ENCODE peak calls at places on chromosome 21, in six cellular contexts. T is HFFc6, Y is A673, G is OCI-LY7, K is cardiac fibroblast, A is GM13977. M is an unnamed sample.
A peak's percentile ranks its signal among the peaks of the same experiment; 100 is the strongest.

GRCh38 chr21:27290020-27290419 is 323.1 kb upstream of the ADAMTS5 start:
- DNase-seq in T (no peak), Y (no peak), G (no peak), K (no peak), A (no peak), M (no peak)

GRCh38 chr21:41370840-41371697 is 9.2 kb downstream of the MX2 start:
- DNase-seq in T (no peak), Y (no peak), G (no peak), K (no peak), A (no peak), M (no peak)

GRCh38 chr21:26849428-26850115 is 4.4 kb upstream of the ADAMTS1 start:
- DNase-seq in T (peak; percentile 52), Y (peak; percentile 74), G (peak; percentile 61), K (peak; percentile 84), A (no peak), M (peak; percentile 86)

GRCh38 chr21:46622226-46622625 is 13.2 kb upstream of the PRMT2 start:
- DNase-seq in T (no peak), Y (no peak), G (no peak), K (no peak), A (no peak), M (peak; percentile 90)

GRCh38 chr21:41204736-41205135 is 36.8 kb downstream of the BACE2 start:
- DNase-seq in T (no peak), Y (no peak), G (no peak), K (no peak), A (no peak), M (no peak)

GRCh38 chr21:31354604-31355443 is 10.8 kb upstream of the TIAM1 start:
- DNase-seq in T (no peak), Y (no peak), G (no peak), K (peak; percentile 95), A (no peak), M (peak; percentile 77)

GRCh38 chr21:26850116-26850643 is 5.0 kb upstream of the ADAMTS1 start:
- DNase-seq in T (peak; percentile 48), Y (peak; percentile 71), G (peak; percentile 31), K (peak; percentile 80), A (no peak), M (peak; percentile 66)

GRCh38 chr21:15722591-15723324 is 7.0 kb upstream of the USP25 start:
- DNase-seq in T (no peak), Y (no peak), G (no peak), K (no peak), A (no peak), M (no peak)

GRCh38 chr21:21730524-21730923 is 732.3 kb downstream of the NCAM2 start:
- DNase-seq in T (no peak), Y (no peak), G (no peak), K (no peak), A (no peak), M (peak; percentile 43)

GRCh38 chr21:25490742-25491141 is 116.5 kb downstream of the MRPL39 start:
- DNase-seq in T (no peak), Y (no peak), G (no peak), K (no peak), A (no peak), M (no peak)

GRCh38 chr21:32190491-32191144 is 88.2 kb downstream of the MIS18A start:
- DNase-seq in T (no peak), Y (no peak), G (peak; percentile 41), K (no peak), A (no peak), M (no peak)

GRCh38 chr21:31974454-31974985 is 101.7 kb downstream of the HUNK start:
- DNase-seq in T (no peak), Y (no peak), G (peak; percentile 22), K (no peak), A (no peak), M (no peak)

GRCh38 chr21:42650441-42651421 is 2.7 kb upstream of the PDE9A start:
- DNase-seq in T (no peak), Y (no peak), G (no peak), K (no peak), A (no peak), M (no peak)

GRCh38 chr21:42651515-42652401 is 1.7 kb upstream of the PDE9A start:
- DNase-seq in T (no peak), Y (no peak), G (no peak), K (no peak), A (peak; percentile 31), M (no peak)

GRCh38 chr21:42654179-42654912 is 925 bp downstream of the PDE9A start:
- DNase-seq in T (no peak), Y (peak; percentile 78), G (peak; percentile 89), K (no peak), A (peak; percentile 76), M (no peak)

GRCh38 chr21:42653492-42654061 is at the start of gene PDE9A:
- DNase-seq in T (no peak), Y (peak; percentile 68), G (peak; percentile 51), K (no peak), A (peak; percentile 72), M (no peak)

DNA sequence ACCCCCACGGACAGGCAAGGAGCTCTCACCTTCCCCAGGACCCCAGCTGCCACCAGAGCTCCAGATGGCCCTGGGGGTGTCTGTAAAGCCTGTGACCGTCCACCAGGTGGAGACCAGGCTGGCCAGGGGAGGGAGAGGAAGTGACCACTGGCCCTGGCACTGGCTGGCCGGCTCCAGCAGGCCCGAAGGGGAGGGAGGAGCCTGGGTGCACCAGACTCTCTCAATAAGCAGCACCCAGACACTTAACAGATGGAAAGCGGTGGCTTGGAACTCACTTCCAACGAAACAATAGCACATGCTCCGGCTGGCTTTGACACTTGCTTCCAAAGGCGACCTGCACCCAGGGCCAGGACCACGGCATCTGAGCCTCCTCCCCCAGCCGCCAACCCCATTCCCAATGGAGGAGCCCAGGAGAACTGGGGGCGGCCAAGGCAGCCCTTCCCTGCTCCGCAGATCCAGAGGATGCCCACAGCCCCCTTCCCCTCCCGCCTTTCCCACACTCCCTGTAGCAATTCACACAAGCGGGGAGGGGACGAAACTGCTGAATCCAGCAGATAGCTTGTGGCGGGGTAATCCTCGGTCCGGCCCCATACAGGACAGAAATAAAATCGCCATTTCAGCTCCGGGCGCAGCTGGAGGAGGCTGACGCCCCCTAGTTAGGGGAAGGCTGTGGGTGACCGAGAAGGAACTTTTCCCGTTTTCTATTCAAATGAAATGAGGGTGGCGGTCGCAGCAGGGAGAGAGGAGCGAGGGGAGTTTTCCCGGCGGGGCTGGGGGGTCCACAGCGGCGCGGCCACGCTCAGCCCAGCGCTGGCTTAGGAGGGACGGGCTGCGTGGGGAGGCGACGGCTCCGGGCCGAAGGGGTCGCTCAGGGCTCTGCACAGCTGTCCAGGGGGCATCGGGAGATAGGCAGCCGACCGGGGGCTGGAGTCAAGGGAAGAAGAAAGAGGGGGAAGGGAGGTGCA is 612 bp upstream of the PDE9A start:
- DNase-seq in T (no peak), Y (peak; percentile 27), G (no peak), K (peak; percentile 37), A (peak; percentile 45), M (peak; percentile 29)
- TF ChIP-seq CTCF in T (peak; percentile 39), Y (no peak), G (no peak), K (peak; percentile 38), A (no peak), M (peak; percentile 44)

GRCh38 chr21:43829575-43830119 is 35.4 kb upstream of the AGPAT3 start:
- DNase-seq in T (no peak), Y (peak; percentile 58), G (no peak), K (no peak), A (no peak), M (no peak)
- TF ChIP-seq CTCF in T (no peak), Y (peak; percentile 51), G (peak; percentile 43), K (peak; percentile 3), A (no peak), M (peak; percentile 22)

GRCh38 chr21:38800046-38800758 is 5.5 kb upstream of the ETS2 start:
- DNase-seq in T (no peak), Y (no peak), G (no peak), K (no peak), A (no peak), M (no peak)
- TF ChIP-seq CTCF in T (no peak), Y (no peak), G (no peak), K (no peak), A (no peak), M (no peak)

GRCh38 chr21:38272215-38272614 is 15.4 kb downstream of the KCNJ15 start:
- DNase-seq in T (no peak), Y (no peak), G (no peak), K (no peak), A (no peak), M (no peak)
- TF ChIP-seq CTCF in T (no peak), Y (no peak), G (no peak), K (no peak), A (no peak), M (no peak)

GRCh38 chr21:39373634-39374033 is 24.7 kb upstream of the HMGN1 start:
- DNase-seq in T (peak; percentile 63), Y (peak; percentile 49), G (peak; percentile 79), K (peak; percentile 56), A (no peak), M (peak; percentile 80)
- TF ChIP-seq CTCF in T (peak; percentile 62), Y (peak; percentile 39), G (peak; percentile 71), K (peak; percentile 37), A (peak; percentile 24), M (peak; percentile 72)

GRCh38 chr21:36481639-36482038 is 1.7 kb upstream of the CLDN14 start:
- DNase-seq in T (no peak), Y (no peak), G (no peak), K (no peak), A (no peak), M (no peak)
- TF ChIP-seq CTCF in T (no peak), Y (no peak), G (no peak), K (no peak), A (no peak), M (no peak)

GRCh38 chr21:35511298-35512162 is 462.4 kb upstream of the RUNX1 start:
- DNase-seq in T (peak; percentile 68), Y (no peak), G (no peak), K (peak; percentile 88), A (no peak), M (peak; percentile 46)

GRCh38 chr21:35509004-35509704 is 460.1 kb upstream of the RUNX1 start:
- DNase-seq in T (no peak), Y (no peak), G (no peak), K (no peak), A (no peak), M (no peak)

GRCh38 chr21:35506352-35506751 is 457.2 kb upstream of the RUNX1 start:
- DNase-seq in T (no peak), Y (no peak), G (no peak), K (no peak), A (no peak), M (no peak)

GRCh38 chr21:35510294-35510693 is 461.2 kb upstream of the RUNX1 start:
- DNase-seq in T (no peak), Y (no peak), G (no peak), K (no peak), A (no peak), M (no peak)

DNA sequence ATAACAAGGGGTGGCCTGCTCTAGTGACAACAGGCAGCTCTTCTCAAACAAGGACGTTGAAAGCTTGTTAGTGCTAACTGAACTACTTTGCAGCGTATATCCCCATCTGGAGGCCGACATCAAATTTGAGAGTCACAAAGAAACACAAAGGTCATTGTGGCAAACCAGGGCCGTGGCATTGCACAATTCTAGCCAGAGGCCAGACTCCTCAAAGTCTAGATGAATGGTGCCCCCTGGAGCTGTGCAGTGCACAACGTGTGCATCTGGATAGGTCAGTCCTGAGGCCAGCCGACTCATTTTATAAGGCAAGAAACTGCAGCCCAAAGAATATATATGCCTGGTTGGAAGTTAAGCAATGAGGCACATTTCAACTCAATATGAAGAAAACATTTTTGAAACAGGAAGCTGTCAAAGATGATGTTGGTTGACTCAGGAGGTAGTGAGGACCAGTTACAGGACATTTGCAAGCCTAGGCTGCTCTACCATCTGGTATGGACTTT is 459.3 kb upstream of the RUNX1 start:
- DNase-seq in T (peak; percentile 93), Y (no peak), G (peak; percentile 17), K (peak; percentile 92), A (no peak), M (peak; percentile 94)
- TF ChIP-seq CTCF in T (peak; percentile 82), Y (no peak), G (peak; percentile 30), K (peak; percentile 36), A (peak; percentile 8), M (peak; percentile 69)